ENCODE peak calls at places on chromosomes 2 and 18, in six cellular contexts. L is mesothelial cell of epicardium; F is fibroblast of lung; O is glutamatergic neuron; Z is stimulated activated CD4-positive, alpha-beta T cell treated with anti-CD3 and anti-CD28 coated beads, Interleukin-1b, Interleukin-23, amount 100 ng/mL, for 24 hours; X is iris pigment epithelial cell. V is an unnamed sample.

GRCh38 chr2:177284531-177284930 is 20.0 kb upstream of the NFE2L2 start:
- DNase-seq in L (no peak), F (no peak), O (no peak), Z (no peak), X (no peak), V (no peak)

GRCh38 chr2:102848366-102848839 is 86.6 kb downstream of the TMEM182 start:
- DNase-seq in L (peak), F (peak), O (peak), Z (no peak), X (peak), V (no peak)

GRCh38 chr2:10284108-10284870 is 18.4 kb upstream of the HPCAL1 start:
- DNase-seq in L (no peak), F (no peak), O (no peak), Z (no peak), X (no peak), V (no peak)

GRCh38 chr2:215878476-215879063 is 134.8 kb downstream of the MREG start:
- DNase-seq in L (no peak), F (peak), O (no peak), Z (no peak), X (peak), V (no peak)

GRCh38 chr2:49616800-49617199 is 462.5 kb upstream of the FSHR start:
- DNase-seq in L (no peak), F (no peak), O (no peak), Z (no peak), X (peak), V (peak)

GRCh38 chr2:102593516-102593915 is 25.8 kb upstream of the SLC9A2 start:
- DNase-seq in L (no peak), F (no peak), O (no peak), Z (no peak), X (no peak), V (no peak)

GRCh38 chr2:29766191-29766590 is 155.2 kb downstream of the ALK start:
- DNase-seq in L (no peak), F (no peak), O (no peak), Z (no peak), X (peak), V (no peak)

GRCh38 chr2:29749843-29750242 is 171.5 kb downstream of the ALK start:
- DNase-seq in L (no peak), F (no peak), O (peak), Z (no peak), X (no peak), V (peak)

GRCh38 chr2:10343658-10344057 is 41.0 kb downstream of the HPCAL1 start:
- DNase-seq in L (no peak), F (no peak), O (no peak), Z (no peak), X (no peak), V (no peak)

GRCh38 chr2:31893093-31893492 is 117.7 kb downstream of the MEMO1 start:
- DNase-seq in L (no peak), F (no peak), O (no peak), Z (no peak), X (no peak), V (no peak)

GRCh38 chr2:214079032-214079431 is 331.8 kb upstream of the VWC2L start:
- DNase-seq in L (no peak), F (no peak), O (no peak), Z (no peak), X (no peak), V (no peak)

GRCh38 chr18:45590546-45590945 is 24.7 kb upstream of the SLC14A2 start:
- DNase-seq in L (no peak), F (peak), O (no peak), Z (no peak), X (no peak), V (no peak)

V was measured in NCI-H187.